ENCODE peak calls at places on chromosomes 12 and 14, in four cellular contexts. D is thyroid gland, W is lower leg skin, S is gastrocnemius medialis. J is an unnamed sample.

GRCh38 chr12:20444595-20445170 is 76.3 kb downstream of the PDE3A start:
- DNase-seq in D (no peak), S (no peak), W (no peak), J (no peak)

GRCh38 chr14:53331247-53331646 is 178.1 kb upstream of the DDHD1 start:
- DNase-seq in W (no peak), S (no peak), D (no peak), J (no peak)

GRCh38 chr12:87120440-87120839 is 864.2 kb upstream of the MGAT4C start:
- DNase-seq in S (no peak), W (no peak), D (no peak), J (no peak)

GRCh38 chr14:84323963-84324362 is 1206.0 kb upstream of the FLRT2 start:
- DNase-seq in W (no peak), D (no peak), S (no peak), J (no peak)

GRCh38 chr12:78928200-78929074 is 63.9 kb downstream of the SYT1 start:
- DNase-seq in W (no peak), D (no peak), S (no peak), J (no peak)

GRCh38 chr14:97137705-97138104 is 340.5 kb downstream of the VRK1 start:
- DNase-seq in D (no peak), W (no peak), S (no peak), J (no peak)

GRCh38 chr14:69917287-69917686 is 38.1 kb downstream of the SMOC1 start:
- DNase-seq in S (no peak), W (no peak), D (no peak), J (no peak)

GRCh38 chr12:93122569-93123091 is 193.5 kb upstream of the EEA1 start:
- DNase-seq in D (no peak), W (no peak), S (no peak), J (peak)

GRCh38 chr12:2687058-2687457 is 107.7 kb upstream of the FKBP4 start:
- DNase-seq in D (no peak), W (peak), S (no peak), J (no peak)

GRCh38 chr14:56156096-56156495 is 37.9 kb downstream of the PELI2 start:
- DNase-seq in W (no peak), D (no peak), S (no peak), J (no peak)

GRCh38 chr12:22731231-22731630 is 106.3 kb downstream of the ETNK1 start:
- DNase-seq in D (no peak), S (no peak), W (no peak), J (no peak)

GRCh38 chr12:120639771-120640721 is at the start of gene CABP1:
- DNase-seq in D (peak), S (no peak), W (no peak), J (peak)

GRCh38 chr12:64232201-64232600 is 10.1 kb upstream of the KICS2 start:
- DNase-seq in S (no peak), D (no peak), W (no peak), J (no peak)

GRCh38 chr12:6884539-6884938 is 11.4 kb upstream of the SPSB2 start:
- DNase-seq in D (no peak), W (no peak), S (no peak), J (no peak)

GRCh38 chr14:102524026-102524450 is 14.5 kb upstream of the ANKRD9 start:
- DNase-seq in W (no peak), S (no peak), D (no peak), J (no peak)

GRCh38 chr14:27184371-27184901 is 586.6 kb upstream of the NOVA1 start:
- DNase-seq in S (no peak), D (no peak), W (no peak), J (no peak)

GRCh38 chr14:99155173-99155777 is 116.7 kb downstream of the BCL11B start:
- DNase-seq in W (peak), S (no peak), D (no peak), J (peak)

GRCh38 chr12:121196902-121197301 is 13.0 kb upstream of the P2RX4 start:
- DNase-seq in W (no peak), D (no peak), S (peak), J (no peak)

GRCh38 chr14:59175404-59175803 is 13.1 kb upstream of the DAAM1 start:
- DNase-seq in S (no peak), W (no peak), D (no peak), J (no peak)

GRCh38 chr12:22271036-22271435 is 63.5 kb downstream of the ST8SIA1 start:
- DNase-seq in S (no peak), D (no peak), W (no peak), J (no peak)

GRCh38 chr14:56422703-56423213 is 156.8 kb upstream of the TMEM260 start:
- DNase-seq in W (peak), S (peak), D (peak), J (peak)

GRCh38 chr12:85923767-85924331 is 49.8 kb downstream of the NTS start:
- DNase-seq in D (no peak), S (no peak), W (no peak), J (no peak)

GRCh38 chr14:57871487-57872080 is 5.7 kb upstream of the SLC35F4 start:
- DNase-seq in W (no peak), D (peak), S (no peak), J (peak)

GRCh38 chr12:54622463-54623183 is 12.1 kb downstream of the LACRT start:
- DNase-seq in W (no peak), S (no peak), D (no peak), J (no peak)

GRCh38 chr12:47102406-47102805 is 22.6 kb upstream of the AMIGO2 start:
- DNase-seq in S (no peak), D (no peak), W (no peak), J (no peak)

GRCh38 chr12:54352891-54353874 is 11.1 kb downstream of the GPR84 start:
- DNase-seq in D (peak), W (no peak), S (no peak), J (peak)

GRCh38 chr14:75821828-75822521 is 159.8 kb downstream of the TGFB3 start:
- DNase-seq in S (no peak), W (no peak), D (no peak), J (no peak)

GRCh38 chr12:49825360-49825970 is 2.7 kb downstream of the NCKAP5L start:
- DNase-seq in W (peak), S (peak), D (peak), J (no peak)

GRCh38 chr14:70594461-70594860 is 6.0 kb downstream of the MED6 start:
- DNase-seq in D (no peak), W (no peak), S (no peak), J (no peak)

GRCh38 chr12:108733132-108733531 is 1.8 kb upstream of the CORO1C start:
- DNase-seq in W (no peak), S (no peak), D (no peak), J (no peak)

GRCh38 chr12:108735855-108736254 is 4.5 kb upstream of the CORO1C start:
- DNase-seq in W (peak), S (no peak), D (no peak), J (no peak)

GRCh38 chr12:108732489-108732888 is 1.2 kb upstream of the CORO1C start:
- DNase-seq in D (no peak), S (no peak), W (no peak), J (no peak)

GRCh38 chr12:108731866-108732461 is 646 bp upstream of the CORO1C start:
- DNase-seq in W (peak), S (peak), D (peak), J (peak)

GRCh38 chr12:108734200-108734906 is 3.0 kb upstream of the CORO1C start:
- DNase-seq in W (no peak), S (no peak), D (no peak), J (peak)
- TF ChIP-seq POLR2A in W (no peak), S (no peak), D (no peak), J (no peak)

GRCh38 chr12:68932701-68933563 is at the start of gene CPM:
- DNase-seq in D (peak), S (peak), W (peak), J (peak)
- H3K4me3 ChIP-seq in D (peak), S (peak), W (peak), J (peak)

DNA sequence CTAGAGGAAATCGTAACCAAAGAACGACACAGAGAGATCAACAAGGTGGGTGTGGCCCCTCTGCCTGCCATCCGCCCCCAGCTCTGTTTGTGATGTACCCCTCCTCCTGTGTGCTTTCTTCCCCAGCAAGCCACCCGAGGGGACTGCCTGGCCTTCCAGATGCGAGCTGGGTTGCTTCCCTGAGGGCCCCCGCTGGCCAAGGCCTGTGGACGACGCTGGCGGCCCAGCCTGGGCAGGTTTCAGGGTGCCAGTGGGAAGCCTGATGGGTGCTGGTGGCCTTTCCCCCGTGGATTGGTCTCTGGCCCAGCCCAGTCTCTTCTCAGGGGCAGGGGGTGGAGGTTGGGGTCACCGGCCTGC is 2.0 kb downstream of the ARL6IP4 start:
- DNase-seq in S (no peak), D (no peak), W (no peak), J (no peak)
- TF ChIP-seq POLR2A in S (no peak), D (no peak), W (no peak), J (no peak)

DNA sequence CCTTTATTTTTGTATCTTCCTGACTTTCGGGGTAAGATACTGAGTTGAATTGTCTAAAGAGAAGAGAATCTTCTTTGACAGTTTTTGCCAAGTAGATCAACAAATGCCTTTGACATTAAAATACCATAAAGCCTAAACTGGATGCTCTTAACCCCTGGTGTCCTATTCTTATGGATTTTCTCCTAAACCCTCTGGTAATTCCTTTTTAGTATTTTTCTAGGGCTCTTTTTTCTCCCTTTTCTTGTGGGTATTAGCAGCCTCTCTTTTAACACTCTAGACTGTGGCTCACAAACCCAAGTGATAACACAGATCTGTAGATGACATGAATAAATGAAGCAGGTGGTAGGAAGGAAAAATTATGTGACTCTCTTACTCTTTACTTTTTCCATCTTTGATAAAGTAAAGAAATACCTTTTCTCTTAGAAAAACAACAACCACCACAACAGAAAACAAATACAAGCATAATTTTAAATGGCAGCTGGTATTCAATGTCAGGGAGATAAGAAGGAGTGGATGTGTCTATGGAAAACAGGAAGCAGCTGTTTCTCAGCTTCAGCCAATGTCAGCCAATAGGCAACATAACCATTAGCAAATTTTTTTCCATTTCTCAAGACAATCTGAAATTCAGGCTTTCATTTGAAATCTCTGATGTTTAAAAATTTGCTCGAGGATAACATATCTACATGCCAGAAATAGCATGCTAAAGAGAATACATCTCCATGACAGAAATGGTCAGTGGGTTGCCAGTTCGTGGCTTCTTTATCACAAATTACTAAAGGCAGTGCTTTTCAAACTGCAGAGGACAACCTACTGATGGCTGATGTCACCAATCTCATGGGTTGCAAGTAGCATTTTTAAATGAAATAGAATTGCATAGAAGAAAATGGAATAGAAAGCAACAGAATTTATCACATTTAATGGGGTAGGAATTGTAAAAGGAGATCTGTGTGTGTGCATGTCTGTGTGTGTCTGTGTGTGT is 123.1 kb upstream of the KRR1 start:
- DNase-seq in S (no peak), W (no peak), D (no peak), J (no peak)
- H3K4me3 ChIP-seq in S (no peak), W (no peak), D (no peak), J (no peak)

GRCh38 chr12:38316391-38317129 is at the start of gene ALG10B:
- DNase-seq in D (peak), S (peak), W (peak), J (peak)
- TF ChIP-seq POLR2A in D (no peak), S (no peak), W (no peak), J (peak)

DNA sequence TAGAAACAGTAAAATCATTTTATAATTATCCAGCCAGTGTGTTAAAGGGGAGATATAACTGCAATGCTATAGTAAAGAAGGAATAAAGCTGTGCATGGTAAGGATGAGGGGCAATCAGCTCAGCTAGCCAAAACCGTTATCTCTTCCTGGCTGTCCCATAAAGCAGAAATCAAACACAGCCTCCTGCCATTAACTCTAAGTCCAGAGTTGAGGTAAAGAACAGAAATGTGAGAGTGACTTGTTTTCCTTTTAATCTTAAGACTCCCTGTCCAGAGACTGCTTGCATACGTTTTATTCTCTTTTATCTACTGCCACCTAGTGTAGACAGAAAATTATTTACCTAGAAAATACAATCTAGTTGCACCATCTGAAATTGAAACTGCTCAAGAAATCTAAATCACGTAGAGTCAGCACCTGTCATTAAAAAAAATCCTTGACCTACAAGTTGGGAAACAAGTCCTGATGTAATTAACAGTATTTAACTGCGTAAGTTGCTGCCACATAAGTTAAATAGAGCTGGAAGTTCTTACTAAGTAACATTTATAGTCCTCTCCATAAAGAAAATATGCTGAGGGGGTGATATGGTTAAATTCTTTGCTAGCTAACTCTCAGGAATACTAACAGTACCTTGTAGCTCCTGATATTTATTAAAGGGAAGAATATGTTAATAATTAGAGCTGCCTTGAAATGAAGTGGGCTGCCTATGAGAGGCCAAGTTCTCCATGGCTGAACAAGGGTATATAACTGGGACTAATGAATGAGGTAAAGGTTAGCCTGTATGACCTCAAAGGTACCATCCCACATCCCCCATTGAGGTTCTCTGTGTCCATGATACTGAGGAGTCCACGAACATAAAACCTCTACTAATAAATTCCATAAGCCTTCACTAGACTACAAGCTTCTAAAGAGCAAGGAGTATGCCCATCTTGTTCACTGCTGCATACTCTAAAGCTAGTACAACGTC is 62.7 kb downstream of the GALNT4 start:
- DNase-seq in W (no peak), D (no peak), S (no peak), J (no peak)
- H3K4me3 ChIP-seq in W (no peak), D (no peak), S (peak), J (no peak)

DNA sequence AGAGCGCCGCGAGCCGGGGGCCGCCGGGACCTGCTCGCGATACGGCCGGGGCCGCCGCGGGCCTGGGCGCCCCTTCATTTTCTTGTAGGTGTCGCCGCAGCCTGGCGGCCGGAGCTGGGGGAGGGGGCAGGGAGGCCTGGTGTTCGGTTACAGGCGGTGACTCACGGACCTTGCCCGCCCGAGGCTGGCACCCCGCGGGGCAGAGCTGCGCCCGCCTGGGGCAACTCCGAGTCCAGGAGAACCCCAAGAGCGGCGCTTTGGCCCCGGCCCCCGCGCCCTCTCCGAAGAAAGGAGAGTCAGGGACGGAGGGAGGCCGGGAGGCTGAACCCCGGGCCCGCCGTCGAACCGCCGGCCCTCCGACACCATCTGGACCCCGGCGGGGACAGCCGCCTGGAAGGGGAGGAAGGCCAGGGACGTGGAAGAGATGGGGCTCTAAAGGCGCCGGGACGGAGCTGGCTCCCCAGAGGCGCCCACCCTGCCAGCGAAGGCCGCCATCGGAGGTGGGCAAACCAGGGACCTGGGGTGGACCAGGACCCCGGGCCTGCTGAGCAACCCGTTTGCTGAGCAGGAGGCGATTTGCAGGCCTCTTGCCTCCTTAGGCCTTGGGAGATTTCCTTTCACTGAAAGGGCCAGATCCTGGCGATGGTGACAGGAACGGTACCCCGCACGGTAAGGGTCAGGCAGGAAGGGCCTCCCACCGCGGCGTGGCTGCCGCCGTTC is 828 bp upstream of the NUAK1 start:
- DNase-seq in S (peak), D (peak), W (peak), J (peak)
- TF ChIP-seq POLR2A in S (peak), D (peak), W (no peak), J (peak)

DNA sequence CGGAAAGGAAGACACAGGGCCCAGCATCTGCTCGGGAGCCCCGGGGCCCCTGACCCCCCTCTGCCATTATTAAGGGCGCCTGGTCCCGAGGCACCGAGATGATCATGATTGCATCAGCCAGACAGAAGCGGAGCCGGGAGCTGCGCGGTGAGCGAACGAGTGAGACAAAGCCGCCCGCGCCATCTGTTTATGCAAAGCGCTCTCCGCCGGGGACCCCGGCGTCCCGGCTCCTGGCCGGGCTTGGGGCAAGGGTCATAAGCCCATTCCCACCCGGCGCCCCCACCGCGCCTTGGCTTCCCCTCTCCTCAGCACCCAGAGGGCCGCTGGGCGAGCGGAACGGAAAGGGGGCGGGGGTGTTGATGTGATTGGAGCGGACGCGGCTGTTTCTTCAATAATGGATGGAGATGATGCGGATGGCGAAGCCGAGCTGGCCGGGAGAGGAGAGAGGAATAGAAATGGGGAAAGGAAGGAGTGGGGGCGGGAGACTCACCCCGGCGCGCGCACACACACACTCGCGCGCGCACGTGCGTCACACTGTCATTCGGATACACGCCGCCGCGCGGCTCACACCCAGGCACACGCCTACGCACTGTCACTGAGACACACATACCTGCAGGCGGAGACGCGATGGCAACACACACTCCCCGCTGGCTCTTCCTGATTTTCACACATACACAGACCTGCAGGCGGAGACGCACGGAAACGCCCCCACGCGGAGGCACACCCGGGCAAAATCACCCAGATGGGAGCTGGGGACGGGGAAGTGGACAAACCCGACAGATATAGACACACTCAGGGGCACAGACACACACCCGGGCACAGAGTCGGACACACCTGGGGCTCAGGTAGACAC is 10.7 kb downstream of the STAC3 start:
- DNase-seq in W (no peak), D (peak), S (peak), J (peak)
- H3K4me3 ChIP-seq in W (no peak), D (no peak), S (peak), J (no peak)

GRCh38 chr12:11649413-11650278 is at the start of gene ETV6:
- DNase-seq in D (peak), S (peak), W (peak), J (peak)

GRCh38 chr12:11650279-11650696 is 814 bp downstream of the ETV6 start:
- DNase-seq in W (no peak), S (peak), D (no peak), J (peak)

GRCh38 chr12:11651785-11652184 is 2.3 kb downstream of the ETV6 start:
- DNase-seq in W (no peak), D (no peak), S (no peak), J (no peak)

GRCh38 chr12:11651377-11651776 is 1.9 kb downstream of the ETV6 start:
- DNase-seq in D (no peak), W (no peak), S (no peak), J (no peak)

GRCh38 chr12:11650697-11651281 is 1.3 kb downstream of the ETV6 start:
- DNase-seq in D (no peak), S (no peak), W (no peak), J (peak)
- TF ChIP-seq POLR2A in D (peak), S (no peak), W (no peak), J (no peak)